ENCODE peak calls at places on chromosomes 6 and 20, in four cellular contexts. G, W, Z and Q are unnamed samples.

GRCh38 chr20:8305449-8305978 is 173.4 kb downstream of the PLCB1 start:
- DNase-seq in G (peak; percentile 34), W (peak; percentile 83), Z (peak; percentile 30), Q (peak; percentile 71)

GRCh38 chr6:159953091-159953581 is 15.7 kb upstream of the IGF2R start:
- DNase-seq in G (no peak), W (no peak), Z (no peak), Q (no peak)

GRCh38 chr20:22866757-22867425 is 168.2 kb upstream of the SSTR4 start:
- DNase-seq in G (no peak), W (no peak), Z (no peak), Q (peak; percentile 16)

GRCh38 chr20:1979116-1979778 is 14.6 kb downstream of the PDYN start:
- DNase-seq in G (no peak), W (no peak), Z (no peak), Q (no peak)

GRCh38 chr6:79047072-79047471 is 31.0 kb downstream of the PHIP start:
- DNase-seq in G (no peak), W (no peak), Z (no peak), Q (no peak)

GRCh38 chr20:39910536-39910935 is 778.5 kb downstream of the MAFB start:
- DNase-seq in G (no peak), W (no peak), Z (no peak), Q (no peak)

GRCh38 chr20:20566523-20566922 is 145.9 kb downstream of the RALGAPA2 start:
- DNase-seq in G (no peak), W (no peak), Z (no peak), Q (no peak)

GRCh38 chr6:2132416-2132815 is 113.0 kb downstream of the GMDS start:
- DNase-seq in G (no peak), W (no peak), Z (no peak), Q (no peak)

GRCh38 chr6:166764473-166765233 is 137.6 kb upstream of the RPS6KA2 start:
- DNase-seq in G (no peak), W (no peak), Z (no peak), Q (no peak)

GRCh38 chr6:42239736-42240375 is 22.2 kb upstream of the MRPS10 start:
- DNase-seq in G (no peak), W (no peak), Z (no peak), Q (no peak)

GRCh38 chr6:104796031-104796785 is 63.5 kb downstream of the HACE1 start:
- DNase-seq in G (no peak), W (no peak), Z (no peak), Q (no peak)

GRCh38 chr20:46296526-46297250 is 11.6 kb downstream of the CDH22 start:
- DNase-seq in G (no peak), W (no peak), Z (no peak), Q (no peak)

GRCh38 chr20:46298374-46298773 is 9.9 kb downstream of the CDH22 start:
- DNase-seq in G (no peak), W (no peak), Z (no peak), Q (no peak)

GRCh38 chr20:46299078-46299477 is 9.2 kb downstream of the CDH22 start:
- DNase-seq in G (no peak), W (no peak), Z (no peak), Q (no peak)

GRCh38 chr20:46289416-46289815 is 18.9 kb downstream of the CDH22 start:
- DNase-seq in G (no peak), W (no peak), Z (no peak), Q (no peak)

GRCh38 chr20:46293084-46293483 is 15.2 kb downstream of the CDH22 start:
- DNase-seq in G (peak; percentile 44), W (peak; percentile 51), Z (no peak), Q (peak; percentile 40)
- TF ChIP-seq POLR2AphosphoS2 in G (no peak), W (no peak), Z (no peak), Q (no peak)

GRCh38 chr20:35134900-35135299 is 12.2 kb downstream of the EDEM2 start:
- DNase-seq in G (no peak), W (no peak), Z (no peak), Q (no peak)
- TF ChIP-seq MAX in G (no peak), W (no peak), Z (no peak), Q (no peak)

GRCh38 chr20:15288076-15288475 is 950.7 kb upstream of the FLRT3 start:
- DNase-seq in G (no peak), W (no peak), Z (no peak), Q (no peak)

GRCh38 chr20:15287331-15287730 is 949.9 kb upstream of the FLRT3 start:
- DNase-seq in G (no peak), W (no peak), Z (no peak), Q (no peak)

DNA sequence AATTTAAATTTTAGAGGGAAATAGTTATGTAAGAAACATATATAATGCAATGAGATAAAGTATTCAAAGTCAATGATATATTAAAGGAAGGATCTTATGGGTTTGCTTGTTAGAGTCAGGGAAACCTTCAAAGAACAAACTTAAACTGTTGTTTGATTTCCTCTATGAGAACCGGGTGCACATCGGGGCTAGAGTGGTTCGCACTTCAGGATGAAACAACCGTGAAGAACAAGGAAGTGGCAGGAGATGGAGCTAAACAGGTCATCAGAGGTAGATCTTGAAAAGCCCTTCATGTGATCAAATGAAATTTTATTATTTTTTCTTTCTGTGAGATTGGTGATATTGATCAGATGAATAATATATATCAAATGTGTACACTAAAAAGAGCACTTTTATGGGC is 951.9 kb upstream of the FLRT3 start:
- DNase-seq in G (no peak), W (no peak), Z (no peak), Q (no peak)
- TF ChIP-seq POLR2AphosphoS2 in G (no peak), W (no peak), Z (no peak), Q (no peak)

DNA sequence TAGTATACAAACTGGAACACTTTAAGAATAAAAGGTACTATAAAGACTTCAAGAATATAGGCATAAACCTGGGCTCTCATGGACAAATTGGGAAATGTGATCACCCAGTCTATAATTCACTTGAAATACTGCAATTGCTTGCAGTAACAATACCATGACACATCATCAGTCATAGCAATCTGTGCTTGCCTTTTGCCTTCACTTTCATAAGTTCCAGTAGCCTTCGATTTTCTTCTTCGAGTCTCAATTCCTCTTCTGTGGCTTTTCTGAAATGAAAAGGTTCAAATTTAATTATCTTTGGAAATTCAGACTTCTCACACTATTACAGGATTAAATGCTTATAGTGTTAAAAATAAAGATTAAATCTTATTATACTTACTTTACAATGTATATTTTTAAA is 96.3 kb upstream of the ZBTB24 start:
- DNase-seq in G (no peak), W (no peak), Z (peak; percentile 21), Q (no peak)
- TF ChIP-seq MAX in G (no peak), W (no peak), Z (no peak), Q (no peak)

DNA sequence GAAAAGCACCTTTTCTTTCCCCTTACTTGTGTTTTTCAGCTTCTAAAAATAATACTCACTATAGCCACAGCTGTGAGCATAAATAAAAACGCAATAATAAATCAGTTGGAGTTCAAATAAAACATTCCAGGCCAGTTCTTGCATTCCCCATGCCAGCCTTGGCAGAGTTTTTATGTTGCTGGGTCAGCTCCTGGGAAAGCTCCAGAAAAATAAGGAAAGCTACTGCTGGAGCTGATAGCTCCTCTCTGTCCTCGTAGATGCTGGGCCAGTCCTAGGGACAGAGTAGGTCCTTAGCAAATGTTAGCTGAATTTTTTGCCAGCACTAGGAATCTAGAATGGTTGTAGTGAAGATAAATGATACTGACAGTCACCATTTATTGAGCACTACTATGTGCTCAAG is 389.0 kb upstream of the SYNCRIP start:
- DNase-seq in G (no peak), W (no peak), Z (no peak), Q (no peak)
- TF ChIP-seq POLR2AphosphoS2 in G (no peak), W (no peak), Z (no peak), Q (no peak)

GRCh38 chr20:13220857-13221297 is at the start of gene ISM1:
- DNase-seq in G (no peak), W (no peak), Z (no peak), Q (peak; percentile 33)
- TF ChIP-seq MAX in G (no peak), W (no peak), Z (no peak), Q (no peak)

GRCh38 chr6:12479451-12479850 is 189.3 kb downstream of the EDN1 start:
- DNase-seq in G (no peak), W (no peak), Z (no peak), Q (no peak)

GRCh38 chr6:12474167-12475140 is 184.3 kb downstream of the EDN1 start:
- DNase-seq in G (no peak), W (peak; percentile 28), Z (no peak), Q (no peak)

GRCh38 chr6:12477616-12478015 is 187.5 kb downstream of the EDN1 start:
- DNase-seq in G (no peak), W (no peak), Z (no peak), Q (no peak)

GRCh38 chr6:12473494-12473893 is 183.3 kb downstream of the EDN1 start:
- DNase-seq in G (no peak), W (no peak), Z (no peak), Q (no peak)

DNA sequence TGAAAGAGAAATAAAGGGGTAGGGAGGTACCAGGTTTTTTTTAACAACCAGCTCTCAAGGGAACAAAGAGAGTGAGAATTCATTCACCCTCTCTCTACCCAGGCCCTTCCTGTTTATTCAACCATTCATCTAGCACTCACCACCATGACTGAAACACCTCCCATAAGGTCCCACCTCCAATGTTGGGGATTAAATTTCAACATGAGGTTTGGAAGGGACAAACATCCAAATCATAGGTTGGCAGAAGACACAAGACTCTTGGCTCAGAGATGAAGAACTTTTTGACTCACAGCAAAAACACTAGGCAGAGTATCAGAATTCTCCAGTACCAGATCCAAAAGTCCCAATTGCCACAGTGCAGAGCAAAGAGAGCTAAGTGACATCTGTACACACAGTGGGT is 186.3 kb downstream of the EDN1 start:
- DNase-seq in G (no peak), W (no peak), Z (no peak), Q (no peak)
- TF ChIP-seq POLR2AphosphoS2 in G (no peak), W (no peak), Z (no peak), Q (no peak)